ENCODE peak calls at places on chromosomes 7 and 10, in five cellular contexts. R is AG10803, Y is fibroblast of mammary gland, N is lung, Z is GM13976. T is an unnamed sample.

GRCh38 chr10:132001238-132001977 is 19.7 kb upstream of the BNIP3 start:
- DNase-seq in R (peak; percentile 60), Y (peak; percentile 72), N (peak; percentile 55), Z (no peak), T (no peak)

GRCh38 chr7:151051108-151051507 is 2.8 kb downstream of the ASIC3 start:
- DNase-seq in R (peak; percentile 66), Y (peak; percentile 61), N (peak; percentile 48), Z (no peak), T (no peak)

GRCh38 chr7:150744041-150744656 is 6.9 kb downstream of the GIMAP5 start:
- DNase-seq in R (no peak), Y (no peak), N (no peak), Z (no peak), T (no peak)

GRCh38 chr10:49174926-49175500 is 13.2 kb downstream of the TMEM273 start:
- DNase-seq in R (no peak), Y (no peak), N (peak; percentile 17), Z (no peak), T (no peak)

GRCh38 chr7:45126920-45127319 is 15.4 kb upstream of the TBRG4 start:
- DNase-seq in R (no peak), Y (no peak), N (no peak), Z (no peak), T (no peak)

GRCh38 chr10:95798307-95798850 is 42.4 kb downstream of the ENTPD1 start:
- DNase-seq in R (peak; percentile 23), Y (no peak), N (no peak), Z (no peak), T (no peak)

GRCh38 chr7:81608748-81609382 is 161.0 kb downstream of the HGF start:
- DNase-seq in R (no peak), Y (peak; percentile 82), N (no peak), Z (no peak), T (no peak)

GRCh38 chr10:125568156-125568555 is 114.8 kb downstream of the TEX36 start:
- DNase-seq in R (no peak), Y (no peak), N (no peak), Z (no peak), T (no peak)

GRCh38 chr10:123398756-123399155 is 244.6 kb downstream of the BUB3 start:
- DNase-seq in R (no peak), Y (no peak), N (no peak), Z (no peak), T (no peak)

GRCh38 chr10:6053816-6054581 is 8.2 kb downstream of the IL2RA start:
- DNase-seq in R (no peak), Y (no peak), N (peak; percentile 50), Z (no peak), T (no peak)

GRCh38 chr10:93813507-93814465 is 56.0 kb downstream of the LGI1 start:
- DNase-seq in R (peak; percentile 34), Y (peak; percentile 46), N (peak; percentile 56), Z (peak; percentile 21), T (peak; percentile 18)

GRCh38 chr7:24457215-24457549 is 116.1 kb upstream of the PALS2 start:
- DNase-seq in R (no peak), Y (no peak), N (no peak), Z (no peak), T (no peak)

GRCh38 chr10:48506147-48506917 is 98.5 kb downstream of the ARHGAP22 start:
- DNase-seq in R (peak; percentile 37), Y (peak; percentile 33), N (no peak), Z (peak; percentile 59), T (peak; percentile 51)

GRCh38 chr10:128473396-128473795 is 347.2 kb upstream of the MKI67 start:
- DNase-seq in R (no peak), Y (no peak), N (no peak), Z (no peak), T (no peak)

GRCh38 chr10:69733791-69734261 is 67.9 kb upstream of the COL13A1 start:
- DNase-seq in R (peak; percentile 54), Y (peak; percentile 31), N (no peak), Z (no peak), T (no peak)

GRCh38 chr10:58362026-58362799 is 23.0 kb upstream of the TFAM start:
- DNase-seq in R (peak; percentile 13), Y (peak; percentile 12), N (no peak), Z (no peak), T (no peak)

GRCh38 chr7:37320140-37320839 is 128.4 kb downstream of the ELMO1 start:
- DNase-seq in R (no peak), Y (no peak), N (no peak), Z (no peak), T (no peak)

GRCh38 chr10:5932345-5932744 is 42.3 kb downstream of the FBH1 start:
- DNase-seq in R (peak; percentile 8), Y (peak; percentile 84), N (no peak), Z (no peak), T (no peak)

GRCh38 chr7:149624006-149624405 is 126.4 kb upstream of the ZNF746 start:
- DNase-seq in R (no peak), Y (peak; percentile 9), N (peak; percentile 38), Z (peak; percentile 44), T (peak; percentile 43)

GRCh38 chr7:139525239-139525638 is 1.8 kb downstream of the CLEC2L start:
- DNase-seq in R (no peak), Y (no peak), N (no peak), Z (no peak), T (no peak)

GRCh38 chr10:27998178-27998953 is 513 bp downstream of the ODAD2 start:
- DNase-seq in R (peak; percentile 28), Y (no peak), N (no peak), Z (peak; percentile 12), T (no peak)

GRCh38 chr10:50254479-50254878 is 3.2 kb upstream of the ASAH2 start:
- DNase-seq in R (no peak), Y (no peak), N (no peak), Z (no peak), T (no peak)

GRCh38 chr10:51508156-51508555 is 191.2 kb downstream of the CSTF2T start:
- DNase-seq in R (no peak), Y (no peak), N (no peak), Z (no peak), T (no peak)

GRCh38 chr7:23043441-23043840 is 29.5 kb upstream of the HYCC1 start:
- DNase-seq in R (peak; percentile 36), Y (no peak), N (no peak), Z (no peak), T (no peak)

GRCh38 chr7:43905209-43905946 is 1.0 kb downstream of the URGCP start:
- DNase-seq in R (peak; percentile 53), Y (peak; percentile 52), N (no peak), Z (no peak), T (no peak)

GRCh38 chr7:152481082-152481481 is 45.3 kb upstream of the KMT2C start:
- DNase-seq in R (no peak), Y (no peak), N (no peak), Z (no peak), T (no peak)

GRCh38 chr7:140625908-140626868 is 14.4 kb downstream of the DENND2A start:
- DNase-seq in R (peak; percentile 97), Y (peak; percentile 93), N (peak; percentile 66), Z (no peak), T (no peak)

GRCh38 chr7:37590824-37591223 is 92.7 kb upstream of the GPR141 start:
- DNase-seq in R (no peak), Y (no peak), N (no peak), Z (no peak), T (no peak)

GRCh38 chr7:102255501-102255900 is 31.2 kb upstream of the SH2B2 start:
- DNase-seq in R (no peak), Y (no peak), N (no peak), Z (no peak), T (no peak)

GRCh38 chr7:16712916-16713315 is 40.6 kb upstream of the TSPAN13 start:
- DNase-seq in R (peak; percentile 23), Y (peak; percentile 79), N (no peak), Z (no peak), T (no peak)

GRCh38 chr7:26918241-26918640 is 53.9 kb upstream of the SKAP2 start:
- DNase-seq in R (peak; percentile 5), Y (no peak), N (no peak), Z (no peak), T (no peak)

DNA sequence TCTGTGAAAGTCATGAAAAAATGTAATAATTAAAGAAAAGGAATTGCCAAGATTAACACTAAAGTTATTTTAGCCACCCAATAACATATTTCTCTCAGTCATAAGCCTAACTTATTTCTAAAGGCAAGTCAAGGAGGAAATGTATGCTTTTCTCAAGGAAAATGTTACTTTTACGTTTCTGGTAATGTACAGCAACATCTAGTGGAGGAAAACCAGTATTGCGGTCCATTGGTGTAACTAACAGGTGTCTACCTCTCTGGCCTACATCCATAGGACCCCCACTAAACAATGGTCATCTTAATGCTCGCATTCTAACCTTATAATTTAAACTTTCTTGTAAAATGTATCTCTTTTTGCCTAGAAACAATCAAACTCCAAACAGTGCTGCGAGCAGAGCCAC is 437.5 kb downstream of the KIF20B start:
- DNase-seq in R (no peak), Y (peak; percentile 27), N (no peak), Z (no peak), T (no peak)
- TF ChIP-seq CTCF in R (no peak), Y (peak; percentile 57), N (no peak), Z (peak; percentile 26), T (peak; percentile 49)

GRCh38 chr10:111967547-111967946 is 216.0 kb downstream of the GPAM start:
- DNase-seq in R (no peak), Y (no peak), N (no peak), Z (no peak), T (no peak)
- TF ChIP-seq CTCF in R (no peak), Y (no peak), N (no peak), Z (no peak), T (no peak)

GRCh38 chr10:71066600-71066999 is 145.8 kb upstream of the UNC5B start:
- DNase-seq in R (no peak), Y (no peak), N (no peak), Z (no peak), T (no peak)

GRCh38 chr10:71065659-71066058 is 146.7 kb upstream of the UNC5B start:
- DNase-seq in R (no peak), Y (no peak), N (no peak), Z (no peak), T (no peak)

GRCh38 chr10:71062156-71062555 is 150.2 kb upstream of the UNC5B start:
- DNase-seq in R (no peak), Y (no peak), N (no peak), Z (no peak), T (no peak)

GRCh38 chr10:71063431-71063830 is 148.9 kb upstream of the UNC5B start:
- DNase-seq in R (no peak), Y (no peak), N (no peak), Z (no peak), T (no peak)

GRCh38 chr10:71064413-71065118 is 147.8 kb upstream of the UNC5B start:
- DNase-seq in R (no peak), Y (no peak), N (no peak), Z (no peak), T (no peak)
- TF ChIP-seq CTCF in R (no peak), Y (no peak), N (no peak), Z (no peak), T (no peak)

GRCh38 chr7:98165827-98166667 is 45.2 kb upstream of the BHLHA15 start:
- DNase-seq in R (peak; percentile 5), Y (peak; percentile 22), N (peak; percentile 72), Z (peak; percentile 67), T (peak; percentile 68)

GRCh38 chr7:98168904-98169621 is 42.2 kb upstream of the BHLHA15 start:
- DNase-seq in R (no peak), Y (no peak), N (no peak), Z (no peak), T (no peak)

GRCh38 chr7:98167653-98168052 is 43.6 kb upstream of the BHLHA15 start:
- DNase-seq in R (no peak), Y (no peak), N (no peak), Z (no peak), T (no peak)

GRCh38 chr7:98166668-98166970 is 44.6 kb upstream of the BHLHA15 start:
- DNase-seq in R (no peak), Y (no peak), N (no peak), Z (no peak), T (no peak)

GRCh38 chr7:98168181-98168903 is 42.9 kb upstream of the BHLHA15 start:
- DNase-seq in R (peak; percentile 58), Y (peak; percentile 67), N (peak; percentile 71), Z (peak; percentile 86), T (peak; percentile 91)
- TF ChIP-seq CTCF in R (peak; percentile 93), Y (peak; percentile 93), N (peak; percentile 81), Z (peak; percentile 61), T (peak; percentile 67)